ENCODE peak calls at places on chromosomes 16 and 17, in six cellular contexts. V is upper lobe of left lung, P is prostate gland, B is suprapubic skin, Q is Panc1, U is GM12878. X is an unnamed sample.

GRCh38 chr17:4554441-4554996 is 665 bp downstream of the MYBBP1A start:
- DNase-seq in P (no peak), V (no peak), U (no peak), B (peak; percentile 71), Q (no peak), X (no peak)

GRCh38 chr17:64147110-64148016 is 17.4 kb upstream of the ERN1 start:
- DNase-seq in Q (no peak), B (no peak), V (no peak), P (no peak), U (no peak), X (no peak)

GRCh38 chr17:45022288-45022648 is 29.2 kb downstream of the DCAKD start:
- DNase-seq in Q (no peak), V (no peak), U (no peak), B (no peak), P (no peak), X (no peak)

GRCh38 chr16:80804451-80805383 is at the start of gene CDYL2:
- DNase-seq in U (no peak), B (no peak), Q (no peak), P (peak; percentile 43), V (peak; percentile 64), X (peak; percentile 61)

GRCh38 chr17:5364156-5364555 is 55.3 kb downstream of the NUP88 start:
- DNase-seq in V (no peak), U (no peak), B (no peak), P (no peak), Q (no peak), X (no peak)

GRCh38 chr17:64632193-64632592 is 29.9 kb downstream of the SMURF2 start:
- DNase-seq in Q (no peak), P (no peak), U (no peak), V (no peak), B (no peak), X (no peak)

GRCh38 chr17:14308636-14308964 is 7.7 kb downstream of the HS3ST3B1 start:
- DNase-seq in Q (no peak), U (no peak), P (no peak), B (no peak), V (no peak), X (no peak)

GRCh38 chr17:8019161-8019560 is 16.7 kb downstream of the GUCY2D start:
- DNase-seq in U (no peak), P (no peak), Q (no peak), B (peak; percentile 62), V (peak; percentile 42), X (no peak)

GRCh38 chr16:64090327-64090726 is 1031.5 kb downstream of the CDH11 start:
- DNase-seq in U (no peak), P (no peak), B (no peak), V (no peak), Q (no peak), X (no peak)

GRCh38 chr17:5832886-5833285 is 237.3 kb upstream of the WSCD1 start:
- DNase-seq in Q (peak; percentile 86), B (no peak), P (no peak), V (no peak), U (no peak), X (no peak)

GRCh38 chr16:396605-397004 is 394 bp upstream of the NME4 start:
- DNase-seq in Q (no peak), V (peak; percentile 54), P (no peak), U (no peak), B (no peak), X (peak; percentile 39)

GRCh38 chr16:52825882-52826281 is 226.8 kb downstream of the CHD9NB start:
- DNase-seq in V (no peak), B (no peak), P (no peak), U (no peak), Q (no peak), X (no peak)

GRCh38 chr16:26598061-26598460 is 468.7 kb upstream of the C16orf82 start:
- DNase-seq in U (no peak), Q (peak; percentile 4), B (no peak), V (no peak), P (no peak), X (no peak)

GRCh38 chr17:66221343-66221742 is 7.9 kb downstream of the APOH start:
- DNase-seq in B (no peak), Q (no peak), V (no peak), U (no peak), P (no peak), X (no peak)

GRCh38 chr17:66811683-66812054 is 23.2 kb upstream of the CACNG5 start:
- DNase-seq in Q (no peak), U (no peak), B (no peak), P (no peak), V (no peak), X (no peak)

GRCh38 chr17:32876414-32877163 is at the start of gene MYO1D:
- DNase-seq in U (no peak), B (peak; percentile 83), P (peak; percentile 53), V (peak; percentile 78), Q (no peak), X (peak; percentile 88)

GRCh38 chr17:41959336-41960095 is 7.1 kb upstream of the CNP start:
- DNase-seq in U (no peak), Q (no peak), P (no peak), V (peak; percentile 36), B (no peak), X (no peak)

GRCh38 chr16:78390070-78390469 is 290.6 kb downstream of the WWOX start:
- DNase-seq in U (no peak), B (no peak), V (no peak), Q (no peak), P (no peak), X (no peak)

GRCh38 chr17:27293359-27293897 is 486 bp upstream of the WSB1 start:
- DNase-seq in B (no peak), U (no peak), Q (no peak), P (no peak), V (no peak), X (no peak)

GRCh38 chr17:40615295-40615988 is 32.2 kb downstream of the SMARCE1 start:
- DNase-seq in Q (peak; percentile 20), U (peak; percentile 93), B (no peak), P (peak; percentile 34), V (peak; percentile 56), X (peak; percentile 59)

GRCh38 chr16:88295526-88296436 is 87.0 kb upstream of the ZNF469 start:
- DNase-seq in P (no peak), U (no peak), B (no peak), V (no peak), Q (no peak), X (no peak)
- H3K4me1 ChIP-seq in P (no peaks in the 10 kb centered on the region), U (no peaks in the 10 kb centered on the region), B (peaks cover 34% of the 10 kb centered on the region), V (no peaks in the 10 kb centered on the region), Q (no peaks in the 10 kb centered on the region), X (no peaks in the 10 kb centered on the region)

DNA sequence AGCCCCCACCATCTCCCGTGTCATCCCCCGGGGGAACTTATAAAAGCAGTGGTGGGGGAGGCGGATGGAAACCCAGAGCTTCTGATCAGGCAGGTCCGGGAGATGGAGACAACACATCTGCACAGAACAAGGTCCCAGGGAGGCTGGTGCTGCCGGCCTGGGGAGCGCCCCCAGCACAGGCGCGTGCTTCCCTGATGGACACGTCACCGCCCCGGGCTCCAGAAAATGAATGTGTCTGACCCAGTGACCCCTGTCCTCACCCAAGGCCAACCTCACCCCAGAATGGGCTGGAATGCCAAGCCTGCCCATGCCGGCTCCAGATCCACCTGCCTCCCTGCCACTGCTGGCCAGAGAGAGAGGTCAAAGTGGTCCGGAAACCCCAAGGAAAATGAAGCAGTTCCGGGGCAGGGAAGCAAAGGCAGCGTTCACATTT is 12.5 kb downstream of the SLC7A5 start:
- DNase-seq in P (no peak), Q (no peak), U (no peak), B (no peak), V (no peak), X (no peak)
- TF ChIP-seq POLR2AphosphoS5 in P (no peak), Q (no peak), U (no peak), B (no peak), V (no peak), X (no peak)

DNA sequence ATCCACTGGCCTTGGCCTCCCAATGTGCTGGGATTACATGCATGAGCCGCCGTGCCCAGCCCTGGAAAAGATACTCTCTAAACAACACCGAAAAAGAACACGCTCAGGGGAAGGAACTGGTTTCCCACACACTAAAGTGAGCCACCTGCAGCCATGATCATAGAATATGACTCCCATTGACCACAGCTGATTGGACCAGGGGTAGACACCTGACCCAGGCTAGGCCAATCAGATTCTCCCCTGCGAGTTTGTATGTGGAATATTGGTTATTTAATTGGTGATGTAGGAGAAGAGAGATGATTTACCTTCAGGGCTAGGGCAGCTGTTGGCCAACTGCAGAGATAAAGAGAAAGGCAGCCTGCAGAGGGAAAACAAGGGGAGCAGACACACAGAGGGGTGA is 9.0 kb upstream of the GGA2 start:
- DNase-seq in Q (no peak), P (no peak), B (no peak), V (no peak), U (no peak), X (no peak)
- H3K4me1 ChIP-seq in Q (no peaks in the 10 kb centered on the region), P (no peaks in the 10 kb centered on the region), B (no peaks in the 10 kb centered on the region), V (no peaks in the 10 kb centered on the region), U (peaks cover 33% of the 10 kb centered on the region), X (no peaks in the 10 kb centered on the region)

DNA sequence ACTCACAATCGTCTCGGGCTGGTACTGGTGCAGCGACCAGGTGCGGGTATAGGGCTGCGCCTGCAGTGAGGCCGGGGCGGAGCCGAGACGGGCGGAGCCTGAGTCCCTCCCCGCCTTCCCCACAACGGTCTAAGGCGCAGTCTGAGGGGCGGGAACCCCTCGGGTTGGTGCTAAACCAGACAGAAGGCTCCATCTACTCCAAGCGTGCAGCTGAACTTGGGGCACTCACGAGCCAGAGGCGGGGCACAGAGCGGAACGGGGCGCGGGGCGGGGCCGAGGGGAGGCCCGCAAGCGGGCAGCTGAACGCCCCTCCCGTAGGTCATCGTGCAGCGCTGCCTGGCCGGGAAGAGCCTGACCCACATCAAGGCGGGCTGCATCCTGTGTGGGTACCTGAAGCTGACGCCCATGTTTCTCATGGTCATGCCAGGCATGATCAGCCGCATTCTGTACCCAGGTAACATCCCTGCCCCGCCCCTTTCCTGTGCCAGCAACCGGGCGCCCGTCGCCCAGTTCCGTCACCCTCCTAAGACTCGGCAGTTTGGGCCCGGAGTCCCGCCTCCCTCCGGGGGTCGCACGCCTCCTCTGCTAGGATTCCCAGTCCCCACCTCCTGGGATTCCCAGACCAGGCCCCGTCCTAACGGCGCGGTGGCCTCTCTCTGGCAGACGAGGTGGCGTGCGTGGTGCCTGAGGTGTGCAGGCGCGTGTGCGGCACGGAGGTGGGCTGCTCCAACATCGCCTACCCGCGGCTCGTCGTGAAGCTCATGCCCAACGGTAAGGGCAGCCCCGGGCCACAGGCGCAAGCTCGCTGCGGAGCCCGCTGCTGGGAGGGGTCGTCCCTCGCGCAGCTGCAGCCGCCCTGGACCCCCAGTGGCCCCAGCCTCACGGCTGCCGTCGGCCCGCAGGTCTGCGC is 5.1 kb downstream of the SLC5A2 start:
- DNase-seq in U (no peak), P (peak; percentile 39), Q (no peak), V (peak; percentile 88), B (no peak), X (peak; percentile 81)
- TF ChIP-seq POLR2AphosphoS5 in U (no peak), P (peak; percentile 12), Q (no peak), V (peak; percentile 58), B (no peak), X (peak; percentile 57)

GRCh38 chr17:348692-349425 is 3.7 kb downstream of the RPH3AL start:
- DNase-seq in B (peak; percentile 72), V (peak; percentile 67), P (peak; percentile 76), Q (no peak), U (no peak), X (peak; percentile 72)

GRCh38 chr17:347309-347708 is 5.3 kb downstream of the RPH3AL start:
- DNase-seq in P (no peak), U (no peak), V (no peak), Q (no peak), B (no peak), X (no peak)

GRCh38 chr17:345992-346785 is 6.4 kb downstream of the RPH3AL start:
- DNase-seq in V (no peak), P (no peak), B (no peak), U (no peak), Q (no peak), X (no peak)

GRCh38 chr17:349666-350065 is 2.9 kb downstream of the RPH3AL start:
- DNase-seq in U (no peak), V (no peak), Q (no peak), P (no peak), B (no peak), X (no peak)

GRCh38 chr17:348012-348411 is 4.6 kb downstream of the RPH3AL start:
- DNase-seq in B (no peak), Q (no peak), P (no peak), V (no peak), U (no peak), X (no peak)
- H3K4me1 ChIP-seq in B (peaks cover 59% of the 10 kb centered on the region), Q (peaks cover 6% of the 10 kb centered on the region), P (peaks cover 3% of the 10 kb centered on the region), V (peaks cover 55% of the 10 kb centered on the region), U (no peaks in the 10 kb centered on the region), X (peaks cover 45% of the 10 kb centered on the region)